ENCODE peak calls at places on chromosome 16, in eight cellular contexts. R is neural progenitor cell, S is HCT116, J is PC-3, L is SK-N-SH, K is GM23338, I is MM.1S, H is hepatocyte. D is an unnamed sample.

GRCh38 chr16:19804538-19805323 is 79.9 kb downstream of the GPRC5B start:
- DNase-seq in S (no peak), I (no peak), K (peak), H (no peak), J (peak), R (peak), L (no peak), D (peak)

GRCh38 chr16:4323845-4324478 is 8.1 kb downstream of the GLIS2 start:
- DNase-seq in H (peak), I (no peak), L (peak), J (no peak), K (peak), S (no peak), R (peak), D (no peak)

GRCh38 chr16:68022278-68022727 is 729 bp downstream of the DDX28 start:
- DNase-seq in H (no peak), L (no peak), I (no peak), K (no peak), J (no peak), S (no peak), R (no peak), D (no peak)

GRCh38 chr16:12497558-12497957 is 306.1 kb downstream of the CPPED1 start:
- DNase-seq in H (no peak), K (no peak), I (no peak), S (no peak), L (no peak), R (peak), J (no peak), D (peak)

GRCh38 chr16:28186752-28187151 is 25.0 kb downstream of the XPO6 start:
- DNase-seq in S (no peak), J (no peak), L (no peak), H (no peak), I (no peak), R (no peak), K (no peak), D (no peak)

GRCh38 chr16:11662582-11662981 is 5.7 kb upstream of the SNN start:
- DNase-seq in J (no peak), S (no peak), I (no peak), H (no peak), L (no peak), R (no peak), K (no peak), D (no peak)

GRCh38 chr16:75227361-75228142 is 8.8 kb downstream of the CTRB1 start:
- DNase-seq in S (no peak), J (no peak), H (no peak), R (no peak), K (peak), L (no peak), I (no peak), D (no peak)

GRCh38 chr16:19559242-19559910 is 3.9 kb downstream of the VPS35L start:
- DNase-seq in R (peak), H (peak), K (peak), S (peak), I (peak), L (peak), J (peak), D (peak)

GRCh38 chr16:7372095-7372494 is 39.5 kb downstream of the RBFOX1 start:
- DNase-seq in H (peak), K (no peak), S (no peak), L (no peak), J (no peak), I (no peak), R (no peak), D (no peak)

GRCh38 chr16:15667091-15667742 is 17.2 kb downstream of the NDE1 start:
- DNase-seq in I (no peak), R (no peak), L (no peak), K (no peak), H (no peak), S (no peak), J (no peak), D (no peak)

GRCh38 chr16:57422026-57422944 is 17.7 kb downstream of the CCL17 start:
- DNase-seq in R (peak), I (no peak), L (peak), H (peak), S (no peak), J (peak), K (peak), D (peak)

GRCh38 chr16:14362774-14363371 is 267.2 kb downstream of the PARN start:
- DNase-seq in R (no peak), H (no peak), I (no peak), S (no peak), K (no peak), J (no peak), L (no peak), D (no peak)

GRCh38 chr16:18969050-18969854 is 14.5 kb upstream of the TMC7 start:
- DNase-seq in L (peak), H (peak), I (peak), S (peak), K (peak), J (peak), R (peak), D (peak)

GRCh38 chr16:78705694-78706093 is 606.2 kb downstream of the WWOX start:
- DNase-seq in K (peak), L (peak), H (peak), J (peak), S (no peak), R (peak), I (peak), D (peak)

GRCh38 chr16:89805136-89805905 is 11.1 kb downstream of the FANCA start:
- DNase-seq in H (no peak), K (no peak), S (no peak), J (no peak), L (no peak), R (no peak), I (no peak), D (no peak)

GRCh38 chr16:46620265-46621005 is 744 bp downstream of the SHCBP1 start:
- DNase-seq in S (no peak), I (peak), H (no peak), K (no peak), R (no peak), J (peak), L (no peak), D (peak)

GRCh38 chr16:25253322-25253721 is 4.3 kb downstream of the ZKSCAN2 start:
- DNase-seq in R (no peak), J (no peak), I (no peak), K (no peak), L (no peak), H (no peak), S (no peak), D (no peak)

GRCh38 chr16:57743886-57744645 is 8.5 kb downstream of the KATNB1 start:
- DNase-seq in L (no peak), R (no peak), J (no peak), K (no peak), I (no peak), H (no peak), S (no peak), D (no peak)

GRCh38 chr16:84598391-84598750 is 19.5 kb downstream of the COTL1 start:
- DNase-seq in S (no peak), H (no peak), I (no peak), J (no peak), R (peak), L (no peak), K (no peak), D (peak)

GRCh38 chr16:79182618-79183017 is 417.9 kb downstream of the MAF start:
- DNase-seq in I (no peak), K (no peak), S (no peak), J (no peak), R (no peak), H (no peak), L (no peak), D (no peak)

GRCh38 chr16:62424206-62424605 is 388.0 kb upstream of the CDH8 start:
- DNase-seq in S (no peak), J (no peak), K (no peak), R (no peak), H (no peak), I (no peak), L (no peak), D (no peak)

GRCh38 chr16:57341441-57342303 is 16.9 kb upstream of the CCL22 start:
- DNase-seq in J (peak), R (no peak), S (no peak), L (peak), K (no peak), H (peak), I (no peak), D (no peak)

GRCh38 chr16:54467398-54467797 is 180.8 kb upstream of the IRX3 start:
- DNase-seq in H (no peak), J (no peak), L (no peak), R (no peak), I (no peak), S (no peak), K (no peak), D (no peak)

GRCh38 chr16:13940397-13940933 is 20.5 kb downstream of the ERCC4 start:
- DNase-seq in L (peak), I (no peak), K (no peak), R (peak), S (no peak), H (peak), J (no peak), D (no peak)

GRCh38 chr16:13343981-13344380 is 442.6 kb downstream of the SHISA9 start:
- DNase-seq in K (no peak), L (no peak), S (no peak), I (no peak), R (no peak), J (no peak), H (no peak), D (no peak)

GRCh38 chr16:72198021-72198420 is 26.1 kb upstream of the PMFBP1 start:
- DNase-seq in K (no peak), L (peak), R (no peak), S (no peak), H (peak), J (no peak), I (no peak), D (no peak)

GRCh38 chr16:49350265-49351103 is 23.1 kb upstream of the C16orf78 start:
- DNase-seq in I (peak), H (peak), J (peak), L (peak), K (peak), R (peak), S (peak), D (peak)

GRCh38 chr16:49347476-49347875 is 26.1 kb upstream of the C16orf78 start:
- DNase-seq in L (no peak), S (no peak), R (no peak), I (no peak), H (no peak), K (no peak), J (no peak), D (no peak)

GRCh38 chr16:49346459-49346858 is 27.1 kb upstream of the C16orf78 start:
- DNase-seq in S (no peak), R (no peak), I (no peak), H (no peak), L (no peak), K (no peak), J (no peak), D (no peak)

GRCh38 chr16:49349446-49350168 is 24.0 kb upstream of the C16orf78 start:
- DNase-seq in J (no peak), H (no peak), S (no peak), K (no peak), R (no peak), L (no peak), I (no peak), D (no peak)

GRCh38 chr16:49348408-49349176 is 25.0 kb upstream of the C16orf78 start:
- DNase-seq in S (peak), J (no peak), R (no peak), H (no peak), L (no peak), I (no peak), K (peak), D (peak)
- TF ChIP-seq CTCF in S (peak), J (peak), R (peak), H (no peak), L (peak), I (peak), K (peak), D (peak)

DNA sequence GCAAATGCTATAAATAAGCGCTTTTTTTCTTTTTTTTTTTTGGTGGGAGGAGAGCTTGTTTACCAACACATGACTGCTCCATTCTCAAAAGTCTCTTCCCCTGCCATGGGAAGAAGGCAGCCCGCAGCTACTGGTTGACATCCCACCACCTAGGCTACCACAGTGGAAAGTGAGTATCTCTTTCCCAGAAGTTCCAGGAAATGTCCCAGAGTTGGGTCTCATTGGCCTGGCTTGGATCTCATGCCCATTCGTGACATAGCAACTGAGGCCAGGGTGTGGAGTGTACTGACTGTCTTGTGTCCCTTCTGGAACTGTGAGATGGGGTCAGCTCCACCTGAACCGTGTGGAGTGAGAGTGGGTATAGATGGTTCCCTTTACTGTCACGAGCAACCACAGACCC is 29.5 kb upstream of the BRD7 start:
- DNase-seq in L (no peak), K (no peak), S (no peak), J (no peak), H (no peak), R (no peak), I (no peak), D (no peak)
- TF ChIP-seq EZH2phosphoT487 in L (no peak), K (no peak), S (no peak), J (no peak), H (no peak), R (no peak), I (no peak), D (no peak)

GRCh38 chr16:2529061-2529931 is 1.9 kb downstream of the CEMP1 start:
- DNase-seq in R (no peak), S (no peak), J (peak), K (peak), L (peak), I (no peak), H (no peak), D (no peak)
- TF ChIP-seq CTCF in R (no peak), S (peak), J (no peak), K (peak), L (no peak), I (no peak), H (no peak), D (no peak)

GRCh38 chr16:2056077-2056476 is 8.3 kb downstream of the TSC2 start:
- DNase-seq in S (no peak), K (no peak), R (no peak), I (no peak), H (no peak), L (no peak), J (peak), D (no peak)

GRCh38 chr16:2054543-2055245 is 6.9 kb downstream of the TSC2 start:
- DNase-seq in S (no peak), J (no peak), H (no peak), K (no peak), I (no peak), L (no peak), R (no peak), D (no peak)

GRCh38 chr16:2058901-2059300 is 11.1 kb downstream of the TSC2 start:
- DNase-seq in J (no peak), R (peak), I (no peak), S (no peak), H (no peak), L (no peak), K (no peak), D (no peak)

GRCh38 chr16:2057438-2057837 is 9.7 kb downstream of the TSC2 start:
- DNase-seq in I (no peak), H (no peak), K (no peak), S (no peak), L (no peak), R (no peak), J (no peak), D (no peak)

DNA sequence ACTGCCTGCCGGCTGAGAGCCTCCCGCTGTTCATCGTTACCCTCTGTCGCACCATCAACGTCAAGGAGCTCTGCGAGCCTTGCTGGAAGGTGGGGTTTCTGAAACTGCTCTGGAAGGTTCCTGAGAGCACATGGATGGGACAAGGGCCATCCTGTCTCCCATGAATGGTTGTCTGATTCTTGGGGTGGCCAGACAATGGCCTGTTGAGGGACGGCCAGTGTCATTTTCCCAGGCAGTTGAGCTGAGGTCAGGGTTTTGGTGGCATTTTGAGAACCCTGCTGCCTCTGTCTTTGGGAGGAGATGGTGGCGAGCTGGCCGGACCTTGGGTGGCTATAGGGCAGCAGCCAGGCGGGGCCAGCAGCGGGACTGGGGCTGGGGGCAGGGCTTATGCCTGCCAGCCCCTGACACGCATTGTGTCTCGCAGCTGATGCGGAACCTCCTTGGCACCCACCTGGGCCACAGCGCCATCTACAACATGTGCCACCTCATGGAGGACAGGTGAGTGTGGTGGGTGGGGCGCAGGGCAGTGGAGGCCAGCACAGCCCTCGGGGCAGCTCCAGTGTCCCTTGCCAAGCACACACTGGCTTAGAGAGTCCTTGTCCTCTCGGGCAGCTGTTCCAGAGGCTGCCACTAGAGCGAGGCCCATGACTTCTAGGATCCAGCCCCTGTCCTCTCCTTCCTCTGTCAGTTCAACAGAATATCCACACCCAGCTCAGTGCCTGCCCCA is 9.1 kb downstream of the TSC2 start:
- DNase-seq in R (peak), S (no peak), L (no peak), J (no peak), K (peak), H (no peak), I (no peak), D (no peak)
- TF ChIP-seq EZH2phosphoT487 in R (no peak), S (no peak), L (no peak), J (no peak), K (no peak), H (no peak), I (no peak), D (no peak)